ENCODE peak calls at places on chromosomes 12 and 14, in eight cellular contexts. One of them, this sample, is unnamed.
A peak's percentile ranks its signal among the peaks of the same experiment; 100 is the strongest.

GRCh38 chr12:111887916-111888745 is 46.1 kb downstream of the MAPKAPK5 start:
- DNase-seq in activated CD4-positive, alpha-beta T cell treated with anti-CD3 and anti-CD28 coated beads, Interleukin-2, amount 50 U/mL, for 1 hour: no peak
- DNase-seq in RWPE1: no peak
- DNase-seq in AG09309: no peak
- DNase-seq in NCI-H69: no peak
- DNase-seq in foreskin melanocyte: no peak
- DNase-seq in activated T-cell treated with anti-CD3 and anti-CD28 coated beads, Interleukin-2, amount 50 U/mL, for 72 hours: no peak
- DNase-seq in SW 1271: no peak
- DNase-seq in this sample: no peak

GRCh38 chr12:26789731-26790644 is 43.0 kb downstream of the ITPR2 start:
- DNase-seq in NCI-H69: no peak
- DNase-seq in foreskin melanocyte: peak; percentile 77
- DNase-seq in activated T-cell treated with anti-CD3 and anti-CD28 coated beads, Interleukin-2, amount 50 U/mL, for 72 hours: no peak
- DNase-seq in activated CD4-positive, alpha-beta T cell treated with anti-CD3 and anti-CD28 coated beads, Interleukin-2, amount 50 U/mL, for 1 hour: no peak
- DNase-seq in SW 1271: no peak
- DNase-seq in AG09309: no peak
- DNase-seq in RWPE1: no peak
- DNase-seq in this sample: no peak

GRCh38 chr14:68675233-68675577 is 117.7 kb downstream of the ZFP36L1 start:
- DNase-seq in SW 1271: peak; percentile 76
- DNase-seq in activated CD4-positive, alpha-beta T cell treated with anti-CD3 and anti-CD28 coated beads, Interleukin-2, amount 50 U/mL, for 1 hour: no peak
- DNase-seq in foreskin melanocyte: no peak
- DNase-seq in activated T-cell treated with anti-CD3 and anti-CD28 coated beads, Interleukin-2, amount 50 U/mL, for 72 hours: no peak
- DNase-seq in RWPE1: no peak
- DNase-seq in NCI-H69: no peak
- DNase-seq in AG09309: no peak
- DNase-seq in this sample: no peak

GRCh38 chr12:98767248-98767647 is 122.2 kb downstream of the APAF1 start:
- DNase-seq in NCI-H69: no peak
- DNase-seq in RWPE1: no peak
- DNase-seq in SW 1271: no peak
- DNase-seq in AG09309: no peak
- DNase-seq in activated CD4-positive, alpha-beta T cell treated with anti-CD3 and anti-CD28 coated beads, Interleukin-2, amount 50 U/mL, for 1 hour: no peak
- DNase-seq in activated T-cell treated with anti-CD3 and anti-CD28 coated beads, Interleukin-2, amount 50 U/mL, for 72 hours: no peak
- DNase-seq in foreskin melanocyte: no peak
- DNase-seq in this sample: no peak

GRCh38 chr12:58588771-58589170 is 331.5 kb downstream of the LRIG3 start:
- DNase-seq in RWPE1: peak; percentile 23
- DNase-seq in SW 1271: no peak
- DNase-seq in foreskin melanocyte: no peak
- DNase-seq in NCI-H69: no peak
- DNase-seq in AG09309: peak; percentile 20
- DNase-seq in activated T-cell treated with anti-CD3 and anti-CD28 coated beads, Interleukin-2, amount 50 U/mL, for 72 hours: no peak
- DNase-seq in activated CD4-positive, alpha-beta T cell treated with anti-CD3 and anti-CD28 coated beads, Interleukin-2, amount 50 U/mL, for 1 hour: no peak
- DNase-seq in this sample: no peak

GRCh38 chr12:67937822-67938221 is 51.4 kb upstream of the IFNG-AS1 start:
- DNase-seq in foreskin melanocyte: no peak
- DNase-seq in NCI-H69: peak; percentile 62
- DNase-seq in RWPE1: no peak
- DNase-seq in SW 1271: no peak
- DNase-seq in activated CD4-positive, alpha-beta T cell treated with anti-CD3 and anti-CD28 coated beads, Interleukin-2, amount 50 U/mL, for 1 hour: no peak
- DNase-seq in AG09309: no peak
- DNase-seq in activated T-cell treated with anti-CD3 and anti-CD28 coated beads, Interleukin-2, amount 50 U/mL, for 72 hours: no peak
- DNase-seq in this sample: no peak

GRCh38 chr12:132812631-132813305 is 15.9 kb downstream of the GOLGA3 start:
- DNase-seq in activated CD4-positive, alpha-beta T cell treated with anti-CD3 and anti-CD28 coated beads, Interleukin-2, amount 50 U/mL, for 1 hour: no peak
- DNase-seq in AG09309: peak; percentile 71
- DNase-seq in activated T-cell treated with anti-CD3 and anti-CD28 coated beads, Interleukin-2, amount 50 U/mL, for 72 hours: peak; percentile 26
- DNase-seq in RWPE1: no peak
- DNase-seq in NCI-H69: no peak
- DNase-seq in foreskin melanocyte: no peak
- DNase-seq in SW 1271: no peak
- DNase-seq in this sample: no peak

GRCh38 chr12:47744005-47744651 is 14.6 kb downstream of the RAPGEF3 start:
- DNase-seq in NCI-H69: peak; percentile 90
- DNase-seq in AG09309: no peak
- DNase-seq in SW 1271: no peak
- DNase-seq in activated CD4-positive, alpha-beta T cell treated with anti-CD3 and anti-CD28 coated beads, Interleukin-2, amount 50 U/mL, for 1 hour: peak; percentile 68
- DNase-seq in foreskin melanocyte: no peak
- DNase-seq in RWPE1: peak; percentile 83
- DNase-seq in activated T-cell treated with anti-CD3 and anti-CD28 coated beads, Interleukin-2, amount 50 U/mL, for 72 hours: peak; percentile 59
- DNase-seq in this sample: peak; percentile 71

GRCh38 chr12:54993181-54993835 is 8.7 kb upstream of the TESPA1 start:
- DNase-seq in activated CD4-positive, alpha-beta T cell treated with anti-CD3 and anti-CD28 coated beads, Interleukin-2, amount 50 U/mL, for 1 hour: peak; percentile 51
- DNase-seq in foreskin melanocyte: peak; percentile 28
- DNase-seq in SW 1271: peak; percentile 16
- DNase-seq in activated T-cell treated with anti-CD3 and anti-CD28 coated beads, Interleukin-2, amount 50 U/mL, for 72 hours: peak; percentile 48
- DNase-seq in NCI-H69: peak; percentile 93
- DNase-seq in RWPE1: peak; percentile 60
- DNase-seq in AG09309: peak; percentile 17
- DNase-seq in this sample: peak; percentile 65

GRCh38 chr12:52149182-52149641 is 42.6 kb downstream of the KRT80 start:
- DNase-seq in NCI-H69: peak; percentile 54
- DNase-seq in activated CD4-positive, alpha-beta T cell treated with anti-CD3 and anti-CD28 coated beads, Interleukin-2, amount 50 U/mL, for 1 hour: no peak
- DNase-seq in SW 1271: no peak
- DNase-seq in activated T-cell treated with anti-CD3 and anti-CD28 coated beads, Interleukin-2, amount 50 U/mL, for 72 hours: no peak
- DNase-seq in AG09309: no peak
- DNase-seq in foreskin melanocyte: no peak
- DNase-seq in RWPE1: no peak
- DNase-seq in this sample: no peak

GRCh38 chr12:131530427-131530826 is 180.5 kb upstream of the SFSWAP start:
- DNase-seq in RWPE1: no peak
- DNase-seq in AG09309: no peak
- DNase-seq in activated T-cell treated with anti-CD3 and anti-CD28 coated beads, Interleukin-2, amount 50 U/mL, for 72 hours: no peak
- DNase-seq in NCI-H69: no peak
- DNase-seq in activated CD4-positive, alpha-beta T cell treated with anti-CD3 and anti-CD28 coated beads, Interleukin-2, amount 50 U/mL, for 1 hour: no peak
- DNase-seq in SW 1271: no peak
- DNase-seq in foreskin melanocyte: no peak
- DNase-seq in this sample: no peak

This sample was measured in WERI-Rb-1.